ENCODE peak calls at places on chromosomes 11 and 22, in ten cellular contexts. E, R, M, L, N, Z, G, O, A and X are unnamed samples.

GRCh38 chr22:49502126-49502826 is 325.4 kb downstream of the BRD1 start:
- DNase-seq in A (no peak), O (no peak), Z (no peak), G (peak), E (no peak), M (no peak), N (no peak), R (no peak), L (no peak), X (no peak)

GRCh38 chr11:15278129-15278528 is 163.4 kb downstream of the INSC start:
- DNase-seq in A (no peak), M (no peak), L (no peak), E (peak), G (no peak), O (no peak), Z (no peak), N (no peak), R (no peak), X (no peak)

GRCh38 chr11:100602716-100603115 is 84.4 kb upstream of the ARHGAP42 start:
- DNase-seq in L (no peak), A (no peak), G (no peak), R (no peak), Z (no peak), E (no peak), N (no peak), O (no peak), M (no peak), X (no peak)

GRCh38 chr22:48719978-48720661 is 1107.6 kb downstream of the BRD1 start:
- DNase-seq in A (peak), O (no peak), E (no peak), M (no peak), G (no peak), N (no peak), R (no peak), L (no peak), Z (peak), X (no peak)

GRCh38 chr22:42437488-42438292 is 5.5 kb upstream of the NFAM1 start:
- DNase-seq in N (peak), Z (peak), M (peak), E (peak), G (peak), A (peak), L (peak), R (peak), O (peak), X (no peak)

GRCh38 chr22:44050766-44051747 is 27.0 kb downstream of the PARVB start:
- DNase-seq in E (no peak), R (no peak), O (no peak), M (no peak), Z (no peak), N (no peak), A (no peak), G (no peak), L (no peak), X (no peak)

GRCh38 chr11:92384807-92385206 is 160.2 kb downstream of the FAT3 start:
- DNase-seq in G (no peak), M (no peak), O (no peak), R (no peak), Z (no peak), A (no peak), N (no peak), E (peak), L (no peak), X (no peak)

GRCh38 chr11:58059011-58059358 is 28.2 kb downstream of the OR6Q1 start:
- DNase-seq in M (no peak), G (no peak), R (no peak), Z (peak), O (no peak), L (no peak), A (no peak), E (peak), N (no peak), X (peak)

GRCh38 chr11:8317164-8317563 is 53.5 kb upstream of the LMO1 start:
- DNase-seq in E (peak), M (no peak), O (no peak), G (no peak), N (no peak), A (no peak), L (no peak), R (no peak), Z (no peak), X (no peak)